ENCODE peak calls at places on chromosomes 4 and X, in six cellular contexts. O is right cardiac atrium, D is A673, F is IMR-90, N is brain microvascular endothelial cell, T is lung. V is an unnamed sample.

GRCh38 chr4:77481856-77482255 is 123.8 kb upstream of the CXCL13 start:
- DNase-seq in O (no peak), D (no peak), F (no peak), N (no peak), T (no peak), V (peak)

GRCh38 chrX:137945470-137945869 is 379.5 kb downstream of the ZIC3 start:
- DNase-seq in O (no peak), D (no peak), F (no peak), N (no peak), T (no peak), V (no peak)

GRCh38 chr4:129353490-129353889 is 257.5 kb downstream of the C4orf33 start:
- DNase-seq in O (no peak), D (no peak), F (no peak), N (no peak), T (no peak), V (no peak)

GRCh38 chr4:87026795-87027495 is 92.1 kb downstream of the AFF1 start:
- DNase-seq in O (no peak), D (no peak), F (no peak), N (no peak), T (no peak), V (no peak)

GRCh38 chr4:187192266-187192665 is 468.6 kb upstream of the FAT1 start:
- DNase-seq in O (no peak), D (no peak), F (no peak), N (no peak), T (no peak), V (no peak)

GRCh38 chr4:151250706-151251105 is 26.3 kb upstream of the PRSS48 start:
- DNase-seq in O (no peak), D (no peak), F (no peak), N (no peak), T (no peak), V (no peak)

GRCh38 chr4:39660045-39660444 is 21.4 kb upstream of the SMIM14 start:
- DNase-seq in O (no peak), D (no peak), F (no peak), N (no peak), T (no peak), V (no peak)

GRCh38 chr4:118012142-118012541 is 22.1 kb upstream of the NDST3 start:
- DNase-seq in O (no peak), D (no peak), F (peak), N (no peak), T (no peak), V (no peak)

GRCh38 chrX:150211988-150212387 is 151.1 kb upstream of the MAMLD1 start:
- DNase-seq in O (no peak), D (no peak), F (peak), N (peak), T (no peak), V (no peak)

DNA sequence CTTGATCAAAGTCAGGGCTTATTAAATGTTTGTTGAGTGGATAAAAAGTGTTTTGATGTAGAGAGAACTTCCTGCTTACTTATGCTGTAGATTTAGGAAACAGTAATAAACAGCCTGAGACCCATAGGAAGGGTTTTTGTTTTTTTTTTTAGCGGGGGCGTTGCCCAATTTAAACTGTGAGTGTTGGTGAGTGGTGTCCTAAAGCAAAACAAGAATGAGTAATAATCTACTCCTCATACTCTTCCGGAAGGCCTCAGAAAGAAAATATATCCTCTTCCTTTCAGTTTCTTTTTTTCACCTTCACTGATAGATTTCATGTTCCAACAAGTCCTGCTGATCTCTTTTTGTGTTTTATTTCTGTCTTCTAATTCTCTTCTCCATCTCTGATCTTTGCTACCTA is 104.4 kb upstream of the SCML1 start:
- DNase-seq in O (no peak), D (no peak), F (peak), N (no peak), T (no peak), V (peak)
- H3K4me3 ChIP-seq in O (no peak), D (no peak), F (no peak), N (no peak), T (no peak), V (no peak)

GRCh38 chrX:49250578-49250977 is 13.9 kb downstream of the FOXP3 start:
- DNase-seq in O (no peak), D (no peak), F (no peak), N (no peak), T (no peak), V (no peak)
- H3K4me3 ChIP-seq in O (no peak), D (no peak), F (no peak), N (no peak), T (no peak), V (no peak)

GRCh38 chr4:95183656-95184408 is 364.9 kb downstream of the UNC5C start:
- DNase-seq in O (no peak), D (no peak), F (no peak), N (no peak), T (no peak), V (no peak)
- H3K4me3 ChIP-seq in O (no peak), D (no peak), F (no peak), N (no peak), T (no peak), V (no peak)

DNA sequence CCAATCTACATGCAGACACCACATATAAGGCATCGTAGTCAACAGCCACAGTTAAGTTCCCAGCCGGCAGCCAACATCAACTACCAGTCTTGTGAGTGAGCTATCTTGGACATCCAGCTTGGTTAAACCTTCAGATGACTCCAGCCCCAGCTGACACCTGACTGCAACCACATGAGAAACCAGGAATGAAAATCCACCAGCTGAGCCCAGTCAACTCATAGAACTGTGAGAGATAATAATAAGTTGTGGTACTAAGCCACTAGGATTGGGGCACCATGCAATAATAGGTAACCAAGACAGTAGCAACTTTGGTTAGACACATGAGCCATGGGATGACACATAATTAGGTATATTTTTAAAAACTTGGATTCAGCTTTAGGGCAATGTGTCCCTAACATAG is 188.1 kb upstream of the BCOR start:
- DNase-seq in O (no peak), D (no peak), F (no peak), N (no peak), T (no peak), V (no peak)
- H3K4me3 ChIP-seq in O (no peak), D (no peak), F (no peak), N (no peak), T (no peak), V (no peak)

DNA sequence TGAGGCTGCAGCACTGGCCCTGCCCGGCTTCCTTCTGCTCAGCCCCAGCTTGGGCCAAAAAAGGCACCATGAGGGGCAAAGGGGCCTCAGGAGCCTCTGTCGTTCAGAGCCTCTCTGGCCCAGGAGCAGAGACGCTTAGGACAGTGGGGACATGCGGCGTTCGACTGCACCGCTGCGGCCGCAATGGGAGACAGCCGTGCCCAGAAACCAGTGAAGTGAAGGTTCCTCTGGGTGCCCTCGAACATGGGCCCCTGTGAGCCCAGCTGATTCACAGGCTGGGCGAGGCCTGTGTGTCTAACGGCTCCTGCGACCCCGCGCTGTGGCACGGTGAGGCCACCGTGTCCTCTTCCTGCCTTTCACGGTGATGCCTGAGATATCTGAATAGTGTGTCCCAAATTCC is 235.0 kb downstream of the AFAP1 start:
- DNase-seq in O (no peak), D (no peak), F (no peak), N (no peak), T (no peak), V (no peak)
- H3K4me3 ChIP-seq in O (no peak), D (no peak), F (no peak), N (no peak), T (no peak), V (no peak)

GRCh38 chr4:104113850-104114249 is 380.8 kb downstream of the CXXC4 start:
- DNase-seq in O (no peak), D (no peak), F (no peak), N (no peak), T (no peak), V (no peak)
- H3K4me3 ChIP-seq in O (no peak), D (no peak), F (no peak), N (no peak), T (no peak), V (no peak)

GRCh38 chrX:120462370-120462769 is 6.7 kb downstream of the LAMP2 start:
- DNase-seq in O (no peak), D (no peak), F (no peak), N (no peak), T (no peak), V (no peak)
- H3K4me3 ChIP-seq in O (no peak), D (no peak), F (no peak), N (no peak), T (no peak), V (no peak)

GRCh38 chr4:20318011-20318898 is 66.5 kb downstream of the SLIT2 start:
- DNase-seq in O (no peak), D (peak), F (peak), N (no peak), T (no peak), V (peak)
- H3K4me3 ChIP-seq in O (no peak), D (peak), F (no peak), N (no peak), T (no peak), V (peak)